ENCODE peak calls at places on chromosome 18, in nine cellular contexts. One of them, this sample, is unnamed.

GRCh38 chr18:10530852-10531251 is 5.0 kb downstream of the NAPG start:
- DNase-seq in astrocyte of the spinal cord: peak
- DNase-seq in NCI-H1105: no peak
- DNase-seq in cerebellar cortex: no peak
- DNase-seq in activated CD4-positive, alpha-beta T cell treated with anti-CD3 and anti-CD28 coated beads, Interleukin-2, amount 50 U/mL, for 24 hours: no peak
- DNase-seq in T-helper 2 cell: no peak
- DNase-seq in stimulated activated CD8-positive, alpha-beta memory T cell treated with anti-CD3 and anti-CD28 coated beads, Interleukin-4, amount 100 ng/mL, for 1 hour: no peak
- DNase-seq in tibial artery: no peak
- DNase-seq in hepatocyte: peak
- DNase-seq in this sample: peak

GRCh38 chr18:2847341-2848144 is 737 bp downstream of the EMILIN2 start:
- DNase-seq in stimulated activated CD8-positive, alpha-beta memory T cell treated with anti-CD3 and anti-CD28 coated beads, Interleukin-4, amount 100 ng/mL, for 1 hour: no peak
- DNase-seq in cerebellar cortex: no peak
- DNase-seq in hepatocyte: peak
- DNase-seq in tibial artery: peak
- DNase-seq in NCI-H1105: no peak
- DNase-seq in astrocyte of the spinal cord: peak
- DNase-seq in activated CD4-positive, alpha-beta T cell treated with anti-CD3 and anti-CD28 coated beads, Interleukin-2, amount 50 U/mL, for 24 hours: no peak
- DNase-seq in T-helper 2 cell: no peak
- DNase-seq in this sample: peak

GRCh38 chr18:38526922-38527321 is 961.3 kb upstream of the CELF4 start:
- DNase-seq in NCI-H1105: no peak
- DNase-seq in T-helper 2 cell: no peak
- DNase-seq in hepatocyte: no peak
- DNase-seq in cerebellar cortex: no peak
- DNase-seq in stimulated activated CD8-positive, alpha-beta memory T cell treated with anti-CD3 and anti-CD28 coated beads, Interleukin-4, amount 100 ng/mL, for 1 hour: no peak
- DNase-seq in tibial artery: no peak
- DNase-seq in activated CD4-positive, alpha-beta T cell treated with anti-CD3 and anti-CD28 coated beads, Interleukin-2, amount 50 U/mL, for 24 hours: no peak
- DNase-seq in astrocyte of the spinal cord: no peak
- DNase-seq in this sample: no peak

GRCh38 chr18:10579079-10579867 is 53.4 kb downstream of the NAPG start:
- DNase-seq in T-helper 2 cell: no peak
- DNase-seq in activated CD4-positive, alpha-beta T cell treated with anti-CD3 and anti-CD28 coated beads, Interleukin-2, amount 50 U/mL, for 24 hours: no peak
- DNase-seq in hepatocyte: no peak
- DNase-seq in astrocyte of the spinal cord: peak
- DNase-seq in cerebellar cortex: no peak
- DNase-seq in stimulated activated CD8-positive, alpha-beta memory T cell treated with anti-CD3 and anti-CD28 coated beads, Interleukin-4, amount 100 ng/mL, for 1 hour: no peak
- DNase-seq in NCI-H1105: no peak
- DNase-seq in tibial artery: no peak
- DNase-seq in this sample: peak

GRCh38 chr18:10122116-10122515 is 208.3 kb downstream of the VAPA start:
- DNase-seq in cerebellar cortex: no peak
- DNase-seq in stimulated activated CD8-positive, alpha-beta memory T cell treated with anti-CD3 and anti-CD28 coated beads, Interleukin-4, amount 100 ng/mL, for 1 hour: no peak
- DNase-seq in hepatocyte: peak
- DNase-seq in astrocyte of the spinal cord: peak
- DNase-seq in T-helper 2 cell: no peak
- DNase-seq in NCI-H1105: peak
- DNase-seq in activated CD4-positive, alpha-beta T cell treated with anti-CD3 and anti-CD28 coated beads, Interleukin-2, amount 50 U/mL, for 24 hours: no peak
- DNase-seq in tibial artery: no peak
- DNase-seq in this sample: peak

GRCh38 chr18:37465922-37466321 is 99.7 kb downstream of the CELF4 start:
- DNase-seq in T-helper 2 cell: no peak
- DNase-seq in tibial artery: no peak
- DNase-seq in stimulated activated CD8-positive, alpha-beta memory T cell treated with anti-CD3 and anti-CD28 coated beads, Interleukin-4, amount 100 ng/mL, for 1 hour: no peak
- DNase-seq in cerebellar cortex: peak
- DNase-seq in astrocyte of the spinal cord: no peak
- DNase-seq in hepatocyte: peak
- DNase-seq in activated CD4-positive, alpha-beta T cell treated with anti-CD3 and anti-CD28 coated beads, Interleukin-2, amount 50 U/mL, for 24 hours: no peak
- DNase-seq in NCI-H1105: no peak
- DNase-seq in this sample: no peak

GRCh38 chr18:46366211-46366610 is 262.0 kb downstream of the HAUS1 start:
- DNase-seq in activated CD4-positive, alpha-beta T cell treated with anti-CD3 and anti-CD28 coated beads, Interleukin-2, amount 50 U/mL, for 24 hours: no peak
- DNase-seq in tibial artery: no peak
- DNase-seq in stimulated activated CD8-positive, alpha-beta memory T cell treated with anti-CD3 and anti-CD28 coated beads, Interleukin-4, amount 100 ng/mL, for 1 hour: no peak
- DNase-seq in astrocyte of the spinal cord: no peak
- DNase-seq in cerebellar cortex: no peak
- DNase-seq in hepatocyte: no peak
- DNase-seq in NCI-H1105: no peak
- DNase-seq in T-helper 2 cell: no peak
- DNase-seq in this sample: no peak

GRCh38 chr18:3596324-3597158 is 146.6 kb downstream of the TGIF1 start:
- DNase-seq in tibial artery: peak
- DNase-seq in astrocyte of the spinal cord: peak
- DNase-seq in NCI-H1105: no peak
- DNase-seq in hepatocyte: peak
- DNase-seq in stimulated activated CD8-positive, alpha-beta memory T cell treated with anti-CD3 and anti-CD28 coated beads, Interleukin-4, amount 100 ng/mL, for 1 hour: no peak
- DNase-seq in cerebellar cortex: peak
- DNase-seq in activated CD4-positive, alpha-beta T cell treated with anti-CD3 and anti-CD28 coated beads, Interleukin-2, amount 50 U/mL, for 24 hours: peak
- DNase-seq in T-helper 2 cell: no peak
- DNase-seq in this sample: peak

GRCh38 chr18:25099838-25100393 is 252.1 kb downstream of the ZNF521 start:
- DNase-seq in tibial artery: no peak
- DNase-seq in astrocyte of the spinal cord: peak
- DNase-seq in T-helper 2 cell: no peak
- DNase-seq in cerebellar cortex: no peak
- DNase-seq in activated CD4-positive, alpha-beta T cell treated with anti-CD3 and anti-CD28 coated beads, Interleukin-2, amount 50 U/mL, for 24 hours: no peak
- DNase-seq in NCI-H1105: no peak
- DNase-seq in stimulated activated CD8-positive, alpha-beta memory T cell treated with anti-CD3 and anti-CD28 coated beads, Interleukin-4, amount 100 ng/mL, for 1 hour: no peak
- DNase-seq in hepatocyte: no peak
- DNase-seq in this sample: peak

GRCh38 chr18:26057208-26057821 is 33.1 kb downstream of the SS18 start:
- DNase-seq in activated CD4-positive, alpha-beta T cell treated with anti-CD3 and anti-CD28 coated beads, Interleukin-2, amount 50 U/mL, for 24 hours: no peak
- DNase-seq in T-helper 2 cell: no peak
- DNase-seq in tibial artery: no peak
- DNase-seq in astrocyte of the spinal cord: peak
- DNase-seq in cerebellar cortex: no peak
- DNase-seq in hepatocyte: peak
- DNase-seq in stimulated activated CD8-positive, alpha-beta memory T cell treated with anti-CD3 and anti-CD28 coated beads, Interleukin-4, amount 100 ng/mL, for 1 hour: no peak
- DNase-seq in NCI-H1105: no peak
- DNase-seq in this sample: peak

GRCh38 chr18:56189615-56190014 is 448.8 kb downstream of the TXNL1 start:
- DNase-seq in tibial artery: no peak
- DNase-seq in cerebellar cortex: no peak
- DNase-seq in T-helper 2 cell: no peak
- DNase-seq in NCI-H1105: no peak
- DNase-seq in hepatocyte: no peak
- DNase-seq in activated CD4-positive, alpha-beta T cell treated with anti-CD3 and anti-CD28 coated beads, Interleukin-2, amount 50 U/mL, for 24 hours: no peak
- DNase-seq in stimulated activated CD8-positive, alpha-beta memory T cell treated with anti-CD3 and anti-CD28 coated beads, Interleukin-4, amount 100 ng/mL, for 1 hour: no peak
- DNase-seq in astrocyte of the spinal cord: no peak
- DNase-seq in this sample: no peak

GRCh38 chr18:77131652-77132368 is 773 bp downstream of the MBP start:
- DNase-seq in activated CD4-positive, alpha-beta T cell treated with anti-CD3 and anti-CD28 coated beads, Interleukin-2, amount 50 U/mL, for 24 hours: no peak
- DNase-seq in NCI-H1105: peak
- DNase-seq in cerebellar cortex: no peak
- DNase-seq in tibial artery: peak
- DNase-seq in stimulated activated CD8-positive, alpha-beta memory T cell treated with anti-CD3 and anti-CD28 coated beads, Interleukin-4, amount 100 ng/mL, for 1 hour: no peak
- DNase-seq in astrocyte of the spinal cord: no peak
- DNase-seq in T-helper 2 cell: no peak
- DNase-seq in hepatocyte: peak
- DNase-seq in this sample: no peak

GRCh38 chr18:61924550-61924949 is 31.7 kb upstream of the RNF152 start:
- DNase-seq in activated CD4-positive, alpha-beta T cell treated with anti-CD3 and anti-CD28 coated beads, Interleukin-2, amount 50 U/mL, for 24 hours: no peak
- DNase-seq in astrocyte of the spinal cord: no peak
- DNase-seq in T-helper 2 cell: no peak
- DNase-seq in tibial artery: no peak
- DNase-seq in NCI-H1105: no peak
- DNase-seq in stimulated activated CD8-positive, alpha-beta memory T cell treated with anti-CD3 and anti-CD28 coated beads, Interleukin-4, amount 100 ng/mL, for 1 hour: no peak
- DNase-seq in hepatocyte: no peak
- DNase-seq in cerebellar cortex: no peak
- DNase-seq in this sample: no peak

GRCh38 chr18:424071-424868 is 76.2 kb downstream of the COLEC12 start:
- DNase-seq in stimulated activated CD8-positive, alpha-beta memory T cell treated with anti-CD3 and anti-CD28 coated beads, Interleukin-4, amount 100 ng/mL, for 1 hour: no peak
- DNase-seq in activated CD4-positive, alpha-beta T cell treated with anti-CD3 and anti-CD28 coated beads, Interleukin-2, amount 50 U/mL, for 24 hours: no peak
- DNase-seq in T-helper 2 cell: no peak
- DNase-seq in astrocyte of the spinal cord: peak
- DNase-seq in NCI-H1105: no peak
- DNase-seq in cerebellar cortex: no peak
- DNase-seq in hepatocyte: no peak
- DNase-seq in tibial artery: no peak
- DNase-seq in this sample: peak

GRCh38 chr18:987325-988186 is 82.9 kb downstream of the ADCYAP1 start:
- DNase-seq in stimulated activated CD8-positive, alpha-beta memory T cell treated with anti-CD3 and anti-CD28 coated beads, Interleukin-4, amount 100 ng/mL, for 1 hour: no peak
- DNase-seq in T-helper 2 cell: no peak
- DNase-seq in activated CD4-positive, alpha-beta T cell treated with anti-CD3 and anti-CD28 coated beads, Interleukin-2, amount 50 U/mL, for 24 hours: no peak
- DNase-seq in tibial artery: no peak
- DNase-seq in astrocyte of the spinal cord: peak
- DNase-seq in NCI-H1105: no peak
- DNase-seq in cerebellar cortex: no peak
- DNase-seq in hepatocyte: no peak
- DNase-seq in this sample: peak

GRCh38 chr18:48319796-48320638 is 89.2 kb downstream of the ZBTB7C start:
- DNase-seq in hepatocyte: peak
- DNase-seq in T-helper 2 cell: no peak
- DNase-seq in cerebellar cortex: no peak
- DNase-seq in activated CD4-positive, alpha-beta T cell treated with anti-CD3 and anti-CD28 coated beads, Interleukin-2, amount 50 U/mL, for 24 hours: no peak
- DNase-seq in tibial artery: no peak
- DNase-seq in stimulated activated CD8-positive, alpha-beta memory T cell treated with anti-CD3 and anti-CD28 coated beads, Interleukin-4, amount 100 ng/mL, for 1 hour: no peak
- DNase-seq in NCI-H1105: peak
- DNase-seq in astrocyte of the spinal cord: no peak
- DNase-seq in this sample: peak

GRCh38 chr18:62438402-62438801 is 84.4 kb upstream of the ZCCHC2 start:
- DNase-seq in cerebellar cortex: no peak
- DNase-seq in activated CD4-positive, alpha-beta T cell treated with anti-CD3 and anti-CD28 coated beads, Interleukin-2, amount 50 U/mL, for 24 hours: no peak
- DNase-seq in T-helper 2 cell: no peak
- DNase-seq in tibial artery: no peak
- DNase-seq in astrocyte of the spinal cord: no peak
- DNase-seq in stimulated activated CD8-positive, alpha-beta memory T cell treated with anti-CD3 and anti-CD28 coated beads, Interleukin-4, amount 100 ng/mL, for 1 hour: no peak
- DNase-seq in NCI-H1105: no peak
- DNase-seq in hepatocyte: no peak
- DNase-seq in this sample: no peak

GRCh38 chr18:75053028-75053624 is 155.8 kb downstream of the PTGR3 start:
- DNase-seq in T-helper 2 cell: no peak
- DNase-seq in stimulated activated CD8-positive, alpha-beta memory T cell treated with anti-CD3 and anti-CD28 coated beads, Interleukin-4, amount 100 ng/mL, for 1 hour: no peak
- DNase-seq in activated CD4-positive, alpha-beta T cell treated with anti-CD3 and anti-CD28 coated beads, Interleukin-2, amount 50 U/mL, for 24 hours: no peak
- DNase-seq in tibial artery: no peak
- DNase-seq in astrocyte of the spinal cord: no peak
- DNase-seq in hepatocyte: no peak
- DNase-seq in NCI-H1105: no peak
- DNase-seq in cerebellar cortex: no peak
- DNase-seq in this sample: no peak

GRCh38 chr18:21598726-21599584 is 1.5 kb downstream of the ESCO1 start:
- DNase-seq in astrocyte of the spinal cord: no peak
- DNase-seq in activated CD4-positive, alpha-beta T cell treated with anti-CD3 and anti-CD28 coated beads, Interleukin-2, amount 50 U/mL, for 24 hours: no peak
- DNase-seq in tibial artery: peak
- DNase-seq in hepatocyte: peak
- DNase-seq in T-helper 2 cell: no peak
- DNase-seq in cerebellar cortex: no peak
- DNase-seq in NCI-H1105: no peak
- DNase-seq in stimulated activated CD8-positive, alpha-beta memory T cell treated with anti-CD3 and anti-CD28 coated beads, Interleukin-4, amount 100 ng/mL, for 1 hour: no peak
- DNase-seq in this sample: no peak

GRCh38 chr18:500556-501405 is at the start of gene COLEC12:
- DNase-seq in cerebellar cortex: no peak
- DNase-seq in astrocyte of the spinal cord: peak
- DNase-seq in T-helper 2 cell: no peak
- DNase-seq in NCI-H1105: no peak
- DNase-seq in tibial artery: no peak
- DNase-seq in stimulated activated CD8-positive, alpha-beta memory T cell treated with anti-CD3 and anti-CD28 coated beads, Interleukin-4, amount 100 ng/mL, for 1 hour: no peak
- DNase-seq in activated CD4-positive, alpha-beta T cell treated with anti-CD3 and anti-CD28 coated beads, Interleukin-2, amount 50 U/mL, for 24 hours: no peak
- DNase-seq in hepatocyte: peak
- DNase-seq in this sample: no peak

GRCh38 chr18:57755473-57756067 is 47.5 kb downstream of the ATP8B1 start:
- DNase-seq in T-helper 2 cell: no peak
- DNase-seq in activated CD4-positive, alpha-beta T cell treated with anti-CD3 and anti-CD28 coated beads, Interleukin-2, amount 50 U/mL, for 24 hours: no peak
- DNase-seq in astrocyte of the spinal cord: no peak
- DNase-seq in cerebellar cortex: no peak
- DNase-seq in tibial artery: no peak
- DNase-seq in NCI-H1105: no peak
- DNase-seq in stimulated activated CD8-positive, alpha-beta memory T cell treated with anti-CD3 and anti-CD28 coated beads, Interleukin-4, amount 100 ng/mL, for 1 hour: no peak
- DNase-seq in hepatocyte: no peak
- DNase-seq in this sample: no peak

GRCh38 chr18:58638446-58638845 is 9.6 kb upstream of the ALPK2 start:
- DNase-seq in stimulated activated CD8-positive, alpha-beta memory T cell treated with anti-CD3 and anti-CD28 coated beads, Interleukin-4, amount 100 ng/mL, for 1 hour: no peak
- DNase-seq in tibial artery: no peak
- DNase-seq in T-helper 2 cell: no peak
- DNase-seq in hepatocyte: no peak
- DNase-seq in activated CD4-positive, alpha-beta T cell treated with anti-CD3 and anti-CD28 coated beads, Interleukin-2, amount 50 U/mL, for 24 hours: no peak
- DNase-seq in cerebellar cortex: no peak
- DNase-seq in astrocyte of the spinal cord: peak
- DNase-seq in NCI-H1105: no peak
- DNase-seq in this sample: no peak

GRCh38 chr18:8771930-8772329 is 66.6 kb downstream of the MTCL1 start:
- DNase-seq in stimulated activated CD8-positive, alpha-beta memory T cell treated with anti-CD3 and anti-CD28 coated beads, Interleukin-4, amount 100 ng/mL, for 1 hour: no peak
- DNase-seq in cerebellar cortex: peak
- DNase-seq in activated CD4-positive, alpha-beta T cell treated with anti-CD3 and anti-CD28 coated beads, Interleukin-2, amount 50 U/mL, for 24 hours: no peak
- DNase-seq in astrocyte of the spinal cord: no peak
- DNase-seq in tibial artery: peak
- DNase-seq in NCI-H1105: no peak
- DNase-seq in T-helper 2 cell: no peak
- DNase-seq in hepatocyte: no peak
- DNase-seq in this sample: no peak

GRCh38 chr18:35905436-35905835 is 67.0 kb upstream of the RMP24 start:
- DNase-seq in cerebellar cortex: no peak
- DNase-seq in NCI-H1105: no peak
- DNase-seq in astrocyte of the spinal cord: no peak
- DNase-seq in hepatocyte: no peak
- DNase-seq in stimulated activated CD8-positive, alpha-beta memory T cell treated with anti-CD3 and anti-CD28 coated beads, Interleukin-4, amount 100 ng/mL, for 1 hour: no peak
- DNase-seq in activated CD4-positive, alpha-beta T cell treated with anti-CD3 and anti-CD28 coated beads, Interleukin-2, amount 50 U/mL, for 24 hours: no peak
- DNase-seq in T-helper 2 cell: no peak
- DNase-seq in tibial artery: no peak
- DNase-seq in this sample: no peak

GRCh38 chr18:55779711-55780590 is 192.0 kb upstream of the TCF4 start:
- DNase-seq in hepatocyte: peak
- DNase-seq in activated CD4-positive, alpha-beta T cell treated with anti-CD3 and anti-CD28 coated beads, Interleukin-2, amount 50 U/mL, for 24 hours: no peak
- DNase-seq in tibial artery: no peak
- DNase-seq in cerebellar cortex: peak
- DNase-seq in astrocyte of the spinal cord: peak
- DNase-seq in NCI-H1105: peak
- DNase-seq in T-helper 2 cell: no peak
- DNase-seq in stimulated activated CD8-positive, alpha-beta memory T cell treated with anti-CD3 and anti-CD28 coated beads, Interleukin-4, amount 100 ng/mL, for 1 hour: no peak
- DNase-seq in this sample: no peak

GRCh38 chr18:11505993-11506392 is 103.4 kb upstream of the SLC35G4 start:
- DNase-seq in cerebellar cortex: no peak
- DNase-seq in stimulated activated CD8-positive, alpha-beta memory T cell treated with anti-CD3 and anti-CD28 coated beads, Interleukin-4, amount 100 ng/mL, for 1 hour: no peak
- DNase-seq in NCI-H1105: no peak
- DNase-seq in T-helper 2 cell: no peak
- DNase-seq in tibial artery: no peak
- DNase-seq in hepatocyte: no peak
- DNase-seq in astrocyte of the spinal cord: no peak
- DNase-seq in activated CD4-positive, alpha-beta T cell treated with anti-CD3 and anti-CD28 coated beads, Interleukin-2, amount 50 U/mL, for 24 hours: no peak
- DNase-seq in this sample: no peak

GRCh38 chr18:79507546-79508480 is 112.1 kb downstream of the NFATC1 start:
- DNase-seq in tibial artery: peak
- DNase-seq in T-helper 2 cell: no peak
- DNase-seq in hepatocyte: peak
- DNase-seq in cerebellar cortex: no peak
- DNase-seq in stimulated activated CD8-positive, alpha-beta memory T cell treated with anti-CD3 and anti-CD28 coated beads, Interleukin-4, amount 100 ng/mL, for 1 hour: no peak
- DNase-seq in astrocyte of the spinal cord: peak
- DNase-seq in activated CD4-positive, alpha-beta T cell treated with anti-CD3 and anti-CD28 coated beads, Interleukin-2, amount 50 U/mL, for 24 hours: no peak
- DNase-seq in NCI-H1105: no peak
- DNase-seq in this sample: peak

GRCh38 chr18:29457316-29457715 is 1280.4 kb upstream of the CDH2 start:
- DNase-seq in hepatocyte: no peak
- DNase-seq in cerebellar cortex: no peak
- DNase-seq in NCI-H1105: no peak
- DNase-seq in astrocyte of the spinal cord: no peak
- DNase-seq in T-helper 2 cell: no peak
- DNase-seq in activated CD4-positive, alpha-beta T cell treated with anti-CD3 and anti-CD28 coated beads, Interleukin-2, amount 50 U/mL, for 24 hours: no peak
- DNase-seq in stimulated activated CD8-positive, alpha-beta memory T cell treated with anti-CD3 and anti-CD28 coated beads, Interleukin-4, amount 100 ng/mL, for 1 hour: no peak
- DNase-seq in tibial artery: no peak
- DNase-seq in this sample: no peak

GRCh38 chr18:51955136-51955535 is 384.9 kb upstream of the DCC start:
- DNase-seq in stimulated activated CD8-positive, alpha-beta memory T cell treated with anti-CD3 and anti-CD28 coated beads, Interleukin-4, amount 100 ng/mL, for 1 hour: no peak
- DNase-seq in tibial artery: no peak
- DNase-seq in cerebellar cortex: no peak
- DNase-seq in astrocyte of the spinal cord: no peak
- DNase-seq in hepatocyte: no peak
- DNase-seq in NCI-H1105: no peak
- DNase-seq in activated CD4-positive, alpha-beta T cell treated with anti-CD3 and anti-CD28 coated beads, Interleukin-2, amount 50 U/mL, for 24 hours: no peak
- DNase-seq in T-helper 2 cell: no peak
- DNase-seq in this sample: no peak

GRCh38 chr18:7941533-7941932 is 374.4 kb downstream of the PTPRM start:
- DNase-seq in tibial artery: no peak
- DNase-seq in T-helper 2 cell: no peak
- DNase-seq in stimulated activated CD8-positive, alpha-beta memory T cell treated with anti-CD3 and anti-CD28 coated beads, Interleukin-4, amount 100 ng/mL, for 1 hour: no peak
- DNase-seq in cerebellar cortex: peak
- DNase-seq in activated CD4-positive, alpha-beta T cell treated with anti-CD3 and anti-CD28 coated beads, Interleukin-2, amount 50 U/mL, for 24 hours: no peak
- DNase-seq in NCI-H1105: peak
- DNase-seq in astrocyte of the spinal cord: no peak
- DNase-seq in hepatocyte: no peak
- DNase-seq in this sample: no peak

GRCh38 chr18:51522338-51522737 is 324.9 kb upstream of the MEX3C start:
- DNase-seq in NCI-H1105: no peak
- DNase-seq in T-helper 2 cell: no peak
- DNase-seq in cerebellar cortex: no peak
- DNase-seq in astrocyte of the spinal cord: no peak
- DNase-seq in tibial artery: no peak
- DNase-seq in stimulated activated CD8-positive, alpha-beta memory T cell treated with anti-CD3 and anti-CD28 coated beads, Interleukin-4, amount 100 ng/mL, for 1 hour: no peak
- DNase-seq in hepatocyte: no peak
- DNase-seq in activated CD4-positive, alpha-beta T cell treated with anti-CD3 and anti-CD28 coated beads, Interleukin-2, amount 50 U/mL, for 24 hours: no peak
- DNase-seq in this sample: no peak